ENCODE peak calls at places on chromosomes 1 and 21, in eight cellular contexts. One of them, this sample, is unnamed.

GRCh38 chr1:218347713-218348627 is 2.8 kb downstream of the TGFB2 start:
- DNase-seq in Ammon's horn: no peak
- DNase-seq in HTR-8/SVneo: peak
- DNase-seq in CD8-positive, alpha-beta memory T cell: no peak
- DNase-seq in AG08396: no peak
- DNase-seq in cardiac fibroblast: peak
- DNase-seq in astrocyte of the spinal cord: peak
- DNase-seq in NCI-H774: no peak
- DNase-seq in this sample: peak

GRCh38 chr1:172902861-172903381 is 147.8 kb downstream of the TNFSF18 start:
- DNase-seq in Ammon's horn: no peak
- DNase-seq in HTR-8/SVneo: no peak
- DNase-seq in CD8-positive, alpha-beta memory T cell: no peak
- DNase-seq in AG08396: no peak
- DNase-seq in cardiac fibroblast: peak
- DNase-seq in astrocyte of the spinal cord: peak
- DNase-seq in NCI-H774: no peak
- DNase-seq in this sample: no peak

GRCh38 chr21:42568834-42569731 is 55.4 kb downstream of the SLC37A1 start:
- DNase-seq in Ammon's horn: no peak
- DNase-seq in HTR-8/SVneo: no peak
- DNase-seq in CD8-positive, alpha-beta memory T cell: peak
- DNase-seq in AG08396: no peak
- DNase-seq in cardiac fibroblast: no peak
- DNase-seq in astrocyte of the spinal cord: no peak
- DNase-seq in NCI-H774: peak
- DNase-seq in this sample: no peak

GRCh38 chr1:32894019-32894600 is 7.1 kb downstream of the TMEM54 start:
- DNase-seq in Ammon's horn: no peak
- DNase-seq in HTR-8/SVneo: no peak
- DNase-seq in CD8-positive, alpha-beta memory T cell: no peak
- DNase-seq in AG08396: no peak
- DNase-seq in cardiac fibroblast: no peak
- DNase-seq in astrocyte of the spinal cord: no peak
- DNase-seq in NCI-H774: no peak
- DNase-seq in this sample: no peak

GRCh38 chr1:42931911-42932422 is 26.7 kb downstream of the SLC2A1 start:
- DNase-seq in Ammon's horn: no peak
- DNase-seq in HTR-8/SVneo: no peak
- DNase-seq in CD8-positive, alpha-beta memory T cell: peak
- DNase-seq in AG08396: no peak
- DNase-seq in cardiac fibroblast: no peak
- DNase-seq in astrocyte of the spinal cord: no peak
- DNase-seq in NCI-H774: no peak
- DNase-seq in this sample: peak

GRCh38 chr21:23951251-23951650 is 1656.0 kb downstream of the MRPL39 start:
- DNase-seq in Ammon's horn: no peak
- DNase-seq in HTR-8/SVneo: peak
- DNase-seq in CD8-positive, alpha-beta memory T cell: no peak
- DNase-seq in AG08396: no peak
- DNase-seq in cardiac fibroblast: peak
- DNase-seq in astrocyte of the spinal cord: peak
- DNase-seq in NCI-H774: no peak
- DNase-seq in this sample: no peak

GRCh38 chr1:76210130-76210529 is 135.6 kb downstream of the ST6GALNAC3 start:
- DNase-seq in Ammon's horn: no peak
- DNase-seq in HTR-8/SVneo: no peak
- DNase-seq in CD8-positive, alpha-beta memory T cell: no peak
- DNase-seq in AG08396: no peak
- DNase-seq in cardiac fibroblast: no peak
- DNase-seq in astrocyte of the spinal cord: no peak
- DNase-seq in NCI-H774: no peak
- DNase-seq in this sample: no peak

GRCh38 chr1:222926566-222926965 is 111.7 kb downstream of the DISP1 start:
- DNase-seq in Ammon's horn: no peak
- DNase-seq in HTR-8/SVneo: no peak
- DNase-seq in CD8-positive, alpha-beta memory T cell: no peak
- DNase-seq in AG08396: peak
- DNase-seq in cardiac fibroblast: peak
- DNase-seq in astrocyte of the spinal cord: peak
- DNase-seq in NCI-H774: peak
- DNase-seq in this sample: peak

GRCh38 chr1:1426961-1427934 is 6.2 kb upstream of the ANKRD65 start:
- DNase-seq in Ammon's horn: peak
- DNase-seq in HTR-8/SVneo: no peak
- DNase-seq in CD8-positive, alpha-beta memory T cell: no peak
- DNase-seq in AG08396: peak
- DNase-seq in cardiac fibroblast: no peak
- DNase-seq in astrocyte of the spinal cord: no peak
- DNase-seq in NCI-H774: no peak
- DNase-seq in this sample: no peak

GRCh38 chr1:199522338-199522737 is 505.2 kb upstream of the NR5A2 start:
- DNase-seq in Ammon's horn: no peak
- DNase-seq in HTR-8/SVneo: no peak
- DNase-seq in CD8-positive, alpha-beta memory T cell: no peak
- DNase-seq in AG08396: no peak
- DNase-seq in cardiac fibroblast: peak
- DNase-seq in astrocyte of the spinal cord: no peak
- DNase-seq in NCI-H774: no peak
- DNase-seq in this sample: peak

GRCh38 chr1:94819945-94820746 is at the start of gene SLC44A3:
- DNase-seq in Ammon's horn: peak
- DNase-seq in HTR-8/SVneo: peak
- DNase-seq in CD8-positive, alpha-beta memory T cell: no peak
- DNase-seq in AG08396: peak
- DNase-seq in cardiac fibroblast: peak
- DNase-seq in astrocyte of the spinal cord: peak
- DNase-seq in NCI-H774: peak
- DNase-seq in this sample: no peak

GRCh38 chr1:87449348-87449963 is 120.8 kb downstream of the LMO4 start:
- DNase-seq in Ammon's horn: no peak
- DNase-seq in HTR-8/SVneo: no peak
- DNase-seq in CD8-positive, alpha-beta memory T cell: no peak
- DNase-seq in AG08396: no peak
- DNase-seq in cardiac fibroblast: peak
- DNase-seq in astrocyte of the spinal cord: no peak
- DNase-seq in NCI-H774: peak
- DNase-seq in this sample: peak

GRCh38 chr1:26833432-26834405 is 7.2 kb downstream of the ZDHHC18 start:
- DNase-seq in Ammon's horn: no peak
- DNase-seq in HTR-8/SVneo: no peak
- DNase-seq in CD8-positive, alpha-beta memory T cell: peak
- DNase-seq in AG08396: no peak
- DNase-seq in cardiac fibroblast: no peak
- DNase-seq in astrocyte of the spinal cord: no peak
- DNase-seq in NCI-H774: no peak
- DNase-seq in this sample: no peak

GRCh38 chr1:1315435-1315901 is 7.1 kb downstream of the PUSL1 start:
- DNase-seq in Ammon's horn: no peak
- DNase-seq in HTR-8/SVneo: no peak
- DNase-seq in CD8-positive, alpha-beta memory T cell: no peak
- DNase-seq in AG08396: no peak
- DNase-seq in cardiac fibroblast: no peak
- DNase-seq in astrocyte of the spinal cord: no peak
- DNase-seq in NCI-H774: no peak
- DNase-seq in this sample: no peak

GRCh38 chr1:192022839-192023238 is 135.4 kb upstream of the RGS18 start:
- DNase-seq in Ammon's horn: no peak
- DNase-seq in HTR-8/SVneo: no peak
- DNase-seq in CD8-positive, alpha-beta memory T cell: no peak
- DNase-seq in AG08396: no peak
- DNase-seq in cardiac fibroblast: no peak
- DNase-seq in astrocyte of the spinal cord: no peak
- DNase-seq in NCI-H774: no peak
- DNase-seq in this sample: no peak

GRCh38 chr1:31701137-31701736 is 2.6 kb downstream of the COL16A1 start:
- DNase-seq in Ammon's horn: peak
- DNase-seq in HTR-8/SVneo: peak
- DNase-seq in CD8-positive, alpha-beta memory T cell: peak
- DNase-seq in AG08396: peak
- DNase-seq in cardiac fibroblast: peak
- DNase-seq in astrocyte of the spinal cord: peak
- DNase-seq in NCI-H774: no peak
- DNase-seq in this sample: peak

GRCh38 chr1:5828322-5828935 is 163.8 kb downstream of the NPHP4 start:
- DNase-seq in Ammon's horn: no peak
- DNase-seq in HTR-8/SVneo: no peak
- DNase-seq in CD8-positive, alpha-beta memory T cell: no peak
- DNase-seq in AG08396: no peak
- DNase-seq in cardiac fibroblast: no peak
- DNase-seq in astrocyte of the spinal cord: no peak
- DNase-seq in NCI-H774: no peak
- DNase-seq in this sample: no peak

GRCh38 chr1:87121732-87122163 is 206.9 kb upstream of the LMO4 start:
- DNase-seq in Ammon's horn: no peak
- DNase-seq in HTR-8/SVneo: no peak
- DNase-seq in CD8-positive, alpha-beta memory T cell: no peak
- DNase-seq in AG08396: no peak
- DNase-seq in cardiac fibroblast: no peak
- DNase-seq in astrocyte of the spinal cord: no peak
- DNase-seq in NCI-H774: no peak
- DNase-seq in this sample: no peak

GRCh38 chr1:75522389-75522788 is 88.5 kb downstream of the SLC44A5 start:
- DNase-seq in Ammon's horn: peak
- DNase-seq in HTR-8/SVneo: no peak
- DNase-seq in CD8-positive, alpha-beta memory T cell: no peak
- DNase-seq in AG08396: no peak
- DNase-seq in cardiac fibroblast: no peak
- DNase-seq in astrocyte of the spinal cord: peak
- DNase-seq in NCI-H774: no peak
- DNase-seq in this sample: no peak

GRCh38 chr1:244021427-244021826 is 29.7 kb upstream of the ZBTB18 start:
- DNase-seq in Ammon's horn: no peak
- DNase-seq in HTR-8/SVneo: no peak
- DNase-seq in CD8-positive, alpha-beta memory T cell: no peak
- DNase-seq in AG08396: no peak
- DNase-seq in cardiac fibroblast: no peak
- DNase-seq in astrocyte of the spinal cord: no peak
- DNase-seq in NCI-H774: no peak
- DNase-seq in this sample: no peak

GRCh38 chr1:164914208-164914607 is 355.2 kb downstream of the PBX1 start:
- DNase-seq in Ammon's horn: peak
- DNase-seq in HTR-8/SVneo: peak
- DNase-seq in CD8-positive, alpha-beta memory T cell: no peak
- DNase-seq in AG08396: peak
- DNase-seq in cardiac fibroblast: peak
- DNase-seq in astrocyte of the spinal cord: peak
- DNase-seq in NCI-H774: no peak
- DNase-seq in this sample: peak

GRCh38 chr1:78136672-78137071 is 90.9 kb downstream of the GIPC2 start:
- DNase-seq in Ammon's horn: no peak
- DNase-seq in HTR-8/SVneo: no peak
- DNase-seq in CD8-positive, alpha-beta memory T cell: no peak
- DNase-seq in AG08396: no peak
- DNase-seq in cardiac fibroblast: no peak
- DNase-seq in astrocyte of the spinal cord: no peak
- DNase-seq in NCI-H774: no peak
- DNase-seq in this sample: no peak

GRCh38 chr1:230105754-230106625 is 39.0 kb downstream of the GALNT2 start:
- DNase-seq in Ammon's horn: no peak
- DNase-seq in HTR-8/SVneo: peak
- DNase-seq in CD8-positive, alpha-beta memory T cell: no peak
- DNase-seq in AG08396: peak
- DNase-seq in cardiac fibroblast: peak
- DNase-seq in astrocyte of the spinal cord: peak
- DNase-seq in NCI-H774: no peak
- DNase-seq in this sample: peak

GRCh38 chr1:233112184-233113008 is 162.0 kb downstream of the NTPCR start:
- DNase-seq in Ammon's horn: no peak
- DNase-seq in HTR-8/SVneo: no peak
- DNase-seq in CD8-positive, alpha-beta memory T cell: no peak
- DNase-seq in AG08396: no peak
- DNase-seq in cardiac fibroblast: peak
- DNase-seq in astrocyte of the spinal cord: peak
- DNase-seq in NCI-H774: no peak
- DNase-seq in this sample: peak

GRCh38 chr1:218646288-218646687 is 301.2 kb downstream of the TGFB2 start:
- DNase-seq in Ammon's horn: no peak
- DNase-seq in HTR-8/SVneo: no peak
- DNase-seq in CD8-positive, alpha-beta memory T cell: no peak
- DNase-seq in AG08396: no peak
- DNase-seq in cardiac fibroblast: no peak
- DNase-seq in astrocyte of the spinal cord: no peak
- DNase-seq in NCI-H774: no peak
- DNase-seq in this sample: no peak

GRCh38 chr1:77900687-77901293 is 12.4 kb downstream of the NEXN start:
- DNase-seq in Ammon's horn: peak
- DNase-seq in HTR-8/SVneo: peak
- DNase-seq in CD8-positive, alpha-beta memory T cell: no peak
- DNase-seq in AG08396: peak
- DNase-seq in cardiac fibroblast: peak
- DNase-seq in astrocyte of the spinal cord: peak
- DNase-seq in NCI-H774: no peak
- DNase-seq in this sample: peak

GRCh38 chr1:201748331-201748730 is 80.6 kb upstream of the IPO9 start:
- DNase-seq in Ammon's horn: no peak
- DNase-seq in HTR-8/SVneo: peak
- DNase-seq in CD8-positive, alpha-beta memory T cell: no peak
- DNase-seq in AG08396: peak
- DNase-seq in cardiac fibroblast: peak
- DNase-seq in astrocyte of the spinal cord: peak
- DNase-seq in NCI-H774: no peak
- DNase-seq in this sample: peak

GRCh38 chr1:175673236-175674150 is 69.9 kb downstream of the TNR start:
- DNase-seq in Ammon's horn: peak
- DNase-seq in HTR-8/SVneo: no peak
- DNase-seq in CD8-positive, alpha-beta memory T cell: no peak
- DNase-seq in AG08396: no peak
- DNase-seq in cardiac fibroblast: no peak
- DNase-seq in astrocyte of the spinal cord: no peak
- DNase-seq in NCI-H774: no peak
- DNase-seq in this sample: peak

GRCh38 chr21:43278766-43279577 is 110.2 kb downstream of the CRYAA start:
- DNase-seq in Ammon's horn: no peak
- DNase-seq in HTR-8/SVneo: no peak
- DNase-seq in CD8-positive, alpha-beta memory T cell: peak
- DNase-seq in AG08396: no peak
- DNase-seq in cardiac fibroblast: no peak
- DNase-seq in astrocyte of the spinal cord: no peak
- DNase-seq in NCI-H774: no peak
- DNase-seq in this sample: no peak

GRCh38 chr1:199124351-199124750 is 485.5 kb downstream of the PTPRC start:
- DNase-seq in Ammon's horn: no peak
- DNase-seq in HTR-8/SVneo: no peak
- DNase-seq in CD8-positive, alpha-beta memory T cell: no peak
- DNase-seq in AG08396: no peak
- DNase-seq in cardiac fibroblast: no peak
- DNase-seq in astrocyte of the spinal cord: peak
- DNase-seq in NCI-H774: no peak
- DNase-seq in this sample: no peak

GRCh38 chr1:12166834-12167492 is at the start of gene TNFRSF1B:
- DNase-seq in Ammon's horn: peak
- DNase-seq in HTR-8/SVneo: no peak
- DNase-seq in CD8-positive, alpha-beta memory T cell: peak
- DNase-seq in AG08396: peak
- DNase-seq in cardiac fibroblast: no peak
- DNase-seq in astrocyte of the spinal cord: no peak
- DNase-seq in NCI-H774: no peak
- DNase-seq in this sample: no peak

GRCh38 chr1:156487862-156488261 is 12.7 kb downstream of the MEF2D start:
- DNase-seq in Ammon's horn: no peak
- DNase-seq in HTR-8/SVneo: no peak
- DNase-seq in CD8-positive, alpha-beta memory T cell: no peak
- DNase-seq in AG08396: no peak
- DNase-seq in cardiac fibroblast: no peak
- DNase-seq in astrocyte of the spinal cord: no peak
- DNase-seq in NCI-H774: no peak
- DNase-seq in this sample: peak

GRCh38 chr1:29650476-29650875 is 414.2 kb downstream of the PTPRU start:
- DNase-seq in Ammon's horn: no peak
- DNase-seq in HTR-8/SVneo: no peak
- DNase-seq in CD8-positive, alpha-beta memory T cell: no peak
- DNase-seq in AG08396: no peak
- DNase-seq in cardiac fibroblast: no peak
- DNase-seq in astrocyte of the spinal cord: no peak
- DNase-seq in NCI-H774: no peak
- DNase-seq in this sample: no peak

This sample was measured in renal cortical epithelial cell.